ENCODE peak calls at places on chromosomes 4 and X, in ten cellular contexts. S is NCI-H1930, L is midbrain, D is NCI-H345, F is HCEC 1CT, P is mammary epithelial cell, A is NCI-H1105, R is left ventricle myocardium inferior, O is GM23248, I is HFFc6. W is an unnamed sample.

GRCh38 chr4:185304944-185305690 is 90.6 kb downstream of the LRP2BP start:
- DNase-seq in S (peak), L (peak), D (peak), F (peak), P (peak), A (no peak), R (no peak), O (peak), I (peak), W (peak)

GRCh38 chr4:175705407-175705806 is 106.7 kb downstream of the GPM6A start:
- DNase-seq in S (no peak), L (peak), D (peak), F (no peak), P (no peak), A (peak), R (no peak), O (peak), I (no peak), W (no peak)

GRCh38 chrX:49066690-49067089 is 7.1 kb downstream of the PRAF2 start:
- DNase-seq in S (no peak), L (no peak), D (no peak), F (no peak), P (no peak), A (no peak), R (no peak), O (no peak), I (no peak), W (no peak)

GRCh38 chrX:39619182-39620009 is 478.4 kb downstream of the BCOR start:
- DNase-seq in S (no peak), L (no peak), D (peak), F (no peak), P (no peak), A (no peak), R (no peak), O (no peak), I (no peak), W (no peak)

GRCh38 chrX:117752745-117753144 is 363.9 kb downstream of the KLHL13 start:
- DNase-seq in S (no peak), L (no peak), D (no peak), F (no peak), P (no peak), A (no peak), R (no peak), O (no peak), I (no peak), W (no peak)

GRCh38 chr4:165398570-165398969 is 19.8 kb downstream of the CPE start:
- DNase-seq in S (peak), L (peak), D (peak), F (peak), P (peak), A (peak), R (no peak), O (peak), I (no peak), W (peak)

GRCh38 chrX:21745756-21746155 is 12.2 kb downstream of the SMPX start:
- DNase-seq in S (peak), L (peak), D (no peak), F (peak), P (peak), A (no peak), R (no peak), O (peak), I (peak), W (no peak)

GRCh38 chrX:50430917-50431316 is 39.7 kb downstream of the DGKK start:
- DNase-seq in S (no peak), L (no peak), D (no peak), F (no peak), P (no peak), A (no peak), R (no peak), O (no peak), I (no peak), W (no peak)

GRCh38 chrX:150508461-150509367 is 59.7 kb upstream of the MTM1 start:
- DNase-seq in S (no peak), L (peak), D (no peak), F (no peak), P (no peak), A (peak), R (peak), O (peak), I (no peak), W (no peak)

GRCh38 chr4:23945521-23946017 is 55.7 kb upstream of the PPARGC1A start:
- DNase-seq in S (no peak), L (no peak), D (no peak), F (peak), P (peak), A (no peak), R (no peak), O (peak), I (peak), W (peak)

GRCh38 chr4:85842540-85842939 is 367.6 kb downstream of the ARHGAP24 start:
- DNase-seq in S (no peak), L (peak), D (no peak), F (peak), P (no peak), A (no peak), R (no peak), O (peak), I (no peak), W (no peak)

GRCh38 chrX:103629295-103630170 is 758 bp downstream of the TCEAL1 start:
- DNase-seq in S (peak), L (peak), D (peak), F (peak), P (peak), A (peak), R (peak), O (peak), I (peak), W (peak)

GRCh38 chr4:931194-931959 is 739 bp downstream of the GAK start:
- DNase-seq in S (no peak), L (no peak), D (no peak), F (peak), P (peak), A (no peak), R (no peak), O (peak), I (peak), W (no peak)